ENCODE peak calls at places on chromosomes 3 and 15, in seven cellular contexts. B is CD8-positive, alpha-beta memory T cell; Y is activated naive CD8-positive, alpha-beta T cell treated with anti-CD3 and anti-CD28 coated beads, Interleukin-2, amount 50 U/mL, for 24 hours; X is occipital lobe; Z is fibroblast of lung; P is foreskin fibroblast; T is NCI-H774. S is an unnamed sample.

GRCh38 chr3:73549071-73549600 is 75.6 kb downstream of the PDZRN3 start:
- DNase-seq in Y (no peak), P (no peak), Z (no peak), T (no peak), B (no peak), X (no peak), S (no peak)

GRCh38 chr3:62149962-62150361 is 223.4 kb downstream of the FEZF2 start:
- DNase-seq in Y (no peak), X (no peak), T (no peak), Z (peak; percentile 81), P (peak; percentile 88), B (no peak), S (no peak)

GRCh38 chr15:50996641-50997040 is 88.2 kb downstream of the AP4E1 start:
- DNase-seq in P (peak; percentile 64), Y (no peak), T (no peak), X (no peak), B (no peak), Z (peak; percentile 6), S (no peak)

GRCh38 chr3:170162630-170163029 is 18.9 kb downstream of the PHC3 start:
- DNase-seq in Y (no peak), X (no peak), Z (no peak), B (no peak), P (peak; percentile 11), T (no peak), S (no peak)

GRCh38 chr15:25179673-25180511 is 225.1 kb downstream of the SNRPN start:
- DNase-seq in P (no peak), Z (no peak), X (no peak), Y (no peak), B (no peak), T (no peak), S (no peak)

GRCh38 chr15:31934821-31935220 is 95.5 kb upstream of the CHRNA7 start:
- DNase-seq in B (no peak), Z (no peak), Y (no peak), P (no peak), X (no peak), T (no peak), S (no peak)

GRCh38 chr3:58355174-58355573 is 22.5 kb downstream of the PXK start:
- DNase-seq in Y (no peak), P (no peak), T (no peak), X (no peak), B (no peak), Z (no peak), S (no peak)

GRCh38 chr3:38109580-38110313 is 27.2 kb downstream of the ACAA1 start:
- DNase-seq in B (no peak), P (no peak), X (no peak), Y (no peak), Z (no peak), T (no peak), S (no peak)

GRCh38 chr15:23602124-23602523 is 36.6 kb downstream of the MKRN3 start:
- DNase-seq in P (no peak), X (no peak), Z (no peak), Y (no peak), T (no peak), B (no peak), S (no peak)

GRCh38 chr3:88059380-88060160 is 515 bp downstream of the ZNF654 start:
- DNase-seq in T (no peak), Y (no peak), Z (no peak), X (no peak), P (peak; percentile 15), B (peak; percentile 1), S (no peak)

GRCh38 chr3:172194702-172195392 is 155.5 kb downstream of the FNDC3B start:
- DNase-seq in B (no peak), X (no peak), Z (no peak), T (peak; percentile 65), Y (no peak), P (no peak), S (peak; percentile 60)

GRCh38 chr15:33005582-33005981 is 188.9 kb downstream of the FMN1 start:
- DNase-seq in X (no peak), Y (no peak), P (no peak), Z (no peak), T (no peak), B (no peak), S (no peak)

S was measured in NCI-H2029 treated with DMSO at 0.1 percent for 48 hours.